ENCODE peak calls at places on chromosomes 12 and 14, in nine cellular contexts. G is stimulated activated CD4-positive, alpha-beta T cell treated with anti-CD3 and anti-CD28 coated beads, Interleukin-4, amount 100 ng/mL, for 48 hours; R is left cardiac atrium; Y is cerebellar cortex; T is mucosa of gallbladder; O is nephron progenitor cell; M is DMS 273 treated with DMSO at 0.1 percent for 48 hours; U is transverse colon; V is C1 segment of cervical spinal cord. B is an unnamed sample.

GRCh38 chr14:105487986-105488777 is 1.5 kb downstream of the CRIP1 start:
- DNase-seq in U (peak; percentile 70), Y (no peak), G (no peak), R (peak; percentile 32), V (no peak), T (no peak), M (no peak), O (no peak), B (no peak)

GRCh38 chr14:61362072-61362750 is 40.8 kb downstream of the PRKCH start:
- DNase-seq in T (no peak), M (no peak), O (no peak), Y (no peak), R (no peak), G (no peak), U (no peak), V (no peak), B (no peak)

GRCh38 chr12:121618659-121619233 is 7.6 kb upstream of the ORAI1 start:
- DNase-seq in Y (no peak), G (no peak), T (no peak), U (no peak), O (no peak), M (no peak), R (no peak), V (no peak), B (no peak)

GRCh38 chr14:23936084-23936829 is 17.3 kb upstream of the DHRS4 start:
- DNase-seq in T (peak; percentile 40), O (no peak), M (no peak), V (no peak), R (no peak), U (no peak), Y (no peak), G (no peak), B (no peak)

GRCh38 chr12:44869503-44869902 is 6.6 kb downstream of the NELL2 start:
- DNase-seq in U (no peak), G (no peak), V (no peak), Y (no peak), T (no peak), R (no peak), M (no peak), O (no peak), B (no peak)

GRCh38 chr14:74301594-74302159 is 1.1 kb downstream of the ABCD4 start:
- DNase-seq in T (no peak), R (no peak), M (no peak), G (no peak), O (no peak), V (peak; percentile 15), U (no peak), Y (no peak), B (no peak)

GRCh38 chr14:59176764-59177163 is 11.7 kb upstream of the DAAM1 start:
- DNase-seq in V (no peak), Y (no peak), O (no peak), R (no peak), T (no peak), G (no peak), U (no peak), M (no peak), B (no peak)

GRCh38 chr12:93387780-93388179 is 10.1 kb downstream of the NUDT4 start:
- DNase-seq in G (peak; percentile 49), U (no peak), T (no peak), Y (no peak), R (no peak), O (no peak), M (no peak), V (no peak), B (no peak)